ENCODE peak calls at places on chromosomes 4 and X, in ten cellular contexts. One of them, this sample, is unnamed.

GRCh38 chr4:131540256-131540655 is 1608.8 kb upstream of the PCDH10 start:
- DNase-seq in H1: no peak
- DNase-seq in suprapubic skin: no peak
- DNase-seq in HL-60: no peak
- DNase-seq in vagina: no peak
- DNase-seq in upper lobe of left lung: no peak
- DNase-seq in prostate gland: no peak
- DNase-seq in HCT116: no peak
- DNase-seq in endothelial cell of umbilical vein: no peak
- DNase-seq in sigmoid colon: no peak
- DNase-seq in this sample: no peak

GRCh38 chr4:186712690-186713089 is 11.0 kb downstream of the FAT1 start:
- DNase-seq in H1: no peak
- DNase-seq in suprapubic skin: no peak
- DNase-seq in HL-60: no peak
- DNase-seq in vagina: no peak
- DNase-seq in upper lobe of left lung: no peak
- DNase-seq in prostate gland: no peak
- DNase-seq in HCT116: no peak
- DNase-seq in endothelial cell of umbilical vein: no peak
- DNase-seq in sigmoid colon: no peak
- DNase-seq in this sample: no peak

GRCh38 chr4:85970535-85970934 is 389.3 kb downstream of the MAPK10 start:
- DNase-seq in H1: no peak
- DNase-seq in suprapubic skin: no peak
- DNase-seq in HL-60: no peak
- DNase-seq in vagina: no peak
- DNase-seq in upper lobe of left lung: no peak
- DNase-seq in prostate gland: no peak
- DNase-seq in HCT116: no peak
- DNase-seq in endothelial cell of umbilical vein: no peak
- DNase-seq in sigmoid colon: no peak
- DNase-seq in this sample: no peak

GRCh38 chr4:186726440-186727148 is 2.9 kb upstream of the FAT1 start:
- DNase-seq in H1: peak
- DNase-seq in suprapubic skin: no peak
- DNase-seq in HL-60: no peak
- DNase-seq in vagina: no peak
- DNase-seq in upper lobe of left lung: peak
- DNase-seq in prostate gland: peak
- DNase-seq in HCT116: peak
- DNase-seq in endothelial cell of umbilical vein: peak
- DNase-seq in sigmoid colon: peak
- DNase-seq in this sample: peak

GRCh38 chr4:68576272-68577100 is at the start of gene UGT2B17:
- DNase-seq in H1: no peak
- DNase-seq in suprapubic skin: no peak
- DNase-seq in HL-60: no peak
- DNase-seq in vagina: no peak
- DNase-seq in upper lobe of left lung: no peak
- DNase-seq in prostate gland: no peak
- DNase-seq in HCT116: no peak
- DNase-seq in endothelial cell of umbilical vein: no peak
- DNase-seq in sigmoid colon: no peak
- DNase-seq in this sample: no peak

GRCh38 chr4:39383690-39384089 is 17.5 kb upstream of the RFC1 start:
- DNase-seq in H1: no peak
- DNase-seq in suprapubic skin: no peak
- DNase-seq in HL-60: no peak
- DNase-seq in vagina: no peak
- DNase-seq in upper lobe of left lung: no peak
- DNase-seq in prostate gland: no peak
- DNase-seq in HCT116: no peak
- DNase-seq in endothelial cell of umbilical vein: no peak
- DNase-seq in sigmoid colon: no peak
- DNase-seq in this sample: no peak

GRCh38 chrX:11755724-11756123 is 2.3 kb upstream of the MSL3 start:
- DNase-seq in H1: no peak
- DNase-seq in suprapubic skin: no peak
- DNase-seq in HL-60: no peak
- DNase-seq in vagina: no peak
- DNase-seq in upper lobe of left lung: no peak
- DNase-seq in prostate gland: no peak
- DNase-seq in HCT116: no peak
- DNase-seq in endothelial cell of umbilical vein: no peak
- DNase-seq in sigmoid colon: no peak
- DNase-seq in this sample: no peak

GRCh38 chrX:10884246-10884645 is 226.9 kb upstream of the HCCS start:
- DNase-seq in H1: no peak
- DNase-seq in suprapubic skin: no peak
- DNase-seq in HL-60: no peak
- DNase-seq in vagina: no peak
- DNase-seq in upper lobe of left lung: no peak
- DNase-seq in prostate gland: no peak
- DNase-seq in HCT116: no peak
- DNase-seq in endothelial cell of umbilical vein: no peak
- DNase-seq in sigmoid colon: no peak
- DNase-seq in this sample: no peak

GRCh38 chr4:158782539-158783360 is 13.9 kb downstream of the FNIP2 start:
- DNase-seq in H1: no peak
- DNase-seq in suprapubic skin: no peak
- DNase-seq in HL-60: no peak
- DNase-seq in vagina: no peak
- DNase-seq in upper lobe of left lung: no peak
- DNase-seq in prostate gland: peak
- DNase-seq in HCT116: no peak
- DNase-seq in endothelial cell of umbilical vein: peak
- DNase-seq in sigmoid colon: no peak
- DNase-seq in this sample: no peak

GRCh38 chrX:137569470-137569891 is 3.6 kb downstream of the ZIC3 start:
- DNase-seq in H1: no peak
- DNase-seq in suprapubic skin: no peak
- DNase-seq in HL-60: no peak
- DNase-seq in vagina: no peak
- DNase-seq in upper lobe of left lung: no peak
- DNase-seq in prostate gland: no peak
- DNase-seq in HCT116: no peak
- DNase-seq in endothelial cell of umbilical vein: no peak
- DNase-seq in sigmoid colon: no peak
- DNase-seq in this sample: no peak

GRCh38 chr4:112379306-112379705 is 82.1 kb downstream of the ALPK1 start:
- DNase-seq in H1: peak
- DNase-seq in suprapubic skin: no peak
- DNase-seq in HL-60: no peak
- DNase-seq in vagina: no peak
- DNase-seq in upper lobe of left lung: no peak
- DNase-seq in prostate gland: no peak
- DNase-seq in HCT116: no peak
- DNase-seq in endothelial cell of umbilical vein: no peak
- DNase-seq in sigmoid colon: no peak
- DNase-seq in this sample: no peak

GRCh38 chrX:47560831-47561652 is at the start of gene ARAF:
- DNase-seq in H1: peak
- DNase-seq in suprapubic skin: peak
- DNase-seq in HL-60: peak
- DNase-seq in vagina: peak
- DNase-seq in upper lobe of left lung: peak
- DNase-seq in prostate gland: peak
- DNase-seq in HCT116: peak
- DNase-seq in endothelial cell of umbilical vein: peak
- DNase-seq in sigmoid colon: peak
- DNase-seq in this sample: peak
- TF ChIP-seq POLR2AphosphoS5 in H1: peak
- TF ChIP-seq POLR2AphosphoS5 in suprapubic skin: peak
- TF ChIP-seq POLR2AphosphoS5 in HL-60: peak
- TF ChIP-seq POLR2AphosphoS5 in vagina: peak
- TF ChIP-seq POLR2AphosphoS5 in upper lobe of left lung: peak
- TF ChIP-seq POLR2AphosphoS5 in prostate gland: peak
- TF ChIP-seq POLR2AphosphoS5 in HCT116: peak
- TF ChIP-seq POLR2AphosphoS5 in endothelial cell of umbilical vein: peak
- TF ChIP-seq POLR2AphosphoS5 in sigmoid colon: no peak
- TF ChIP-seq POLR2AphosphoS5 in this sample: peak

DNA sequence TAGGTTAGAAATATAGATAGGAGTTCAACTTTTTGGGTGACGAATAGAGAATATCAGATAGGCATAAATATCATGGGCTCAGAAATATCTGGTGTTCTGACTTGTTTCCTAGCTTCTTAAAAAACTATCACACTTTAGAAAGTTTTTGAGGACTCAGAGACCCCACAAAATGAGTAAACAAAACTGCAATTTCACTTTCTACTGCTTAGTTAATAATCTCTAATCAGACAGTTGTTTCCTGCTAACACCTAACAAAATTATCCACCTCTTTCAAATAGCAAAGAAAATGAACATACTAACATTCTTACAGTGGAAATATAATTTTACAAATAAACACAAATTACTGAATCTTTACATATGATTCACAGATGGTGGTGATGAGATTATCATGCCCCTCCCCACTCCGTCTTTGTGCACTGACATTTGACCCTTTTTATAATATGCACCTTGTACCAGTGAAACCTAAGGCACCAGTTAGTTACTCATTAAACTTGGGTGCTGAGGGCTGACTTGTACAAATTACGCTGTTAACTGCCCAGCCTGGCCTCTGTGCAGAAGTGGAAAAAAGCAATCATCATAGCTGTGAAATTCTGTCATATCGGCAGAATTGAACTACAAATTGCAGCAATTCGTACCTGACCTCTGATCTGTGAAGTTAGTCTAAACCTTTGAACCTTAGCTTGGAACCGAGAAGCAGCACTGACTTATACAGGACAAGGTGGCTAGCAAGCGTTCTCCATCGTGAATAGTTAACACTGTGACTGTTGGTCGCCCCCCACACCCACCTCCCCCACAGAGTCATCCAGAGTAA is 138.7 kb downstream of the CHRNA9 start:
- DNase-seq in H1: no peak
- DNase-seq in suprapubic skin: no peak
- DNase-seq in HL-60: no peak
- DNase-seq in vagina: no peak
- DNase-seq in upper lobe of left lung: no peak
- DNase-seq in prostate gland: no peak
- DNase-seq in HCT116: no peak
- DNase-seq in endothelial cell of umbilical vein: no peak
- DNase-seq in sigmoid colon: no peak
- DNase-seq in this sample: no peak
- TF ChIP-seq POLR2AphosphoS5 in H1: no peak
- TF ChIP-seq POLR2AphosphoS5 in suprapubic skin: no peak
- TF ChIP-seq POLR2AphosphoS5 in HL-60: no peak
- TF ChIP-seq POLR2AphosphoS5 in vagina: no peak
- TF ChIP-seq POLR2AphosphoS5 in upper lobe of left lung: no peak
- TF ChIP-seq POLR2AphosphoS5 in prostate gland: no peak
- TF ChIP-seq POLR2AphosphoS5 in HCT116: no peak
- TF ChIP-seq POLR2AphosphoS5 in endothelial cell of umbilical vein: no peak
- TF ChIP-seq POLR2AphosphoS5 in sigmoid colon: no peak
- TF ChIP-seq POLR2AphosphoS5 in this sample: no peak

GRCh38 chr4:174189392-174190029 is 94.0 kb downstream of the FBXO8 start:
- DNase-seq in H1: no peak
- DNase-seq in suprapubic skin: no peak
- DNase-seq in HL-60: no peak
- DNase-seq in vagina: no peak
- DNase-seq in upper lobe of left lung: no peak
- DNase-seq in prostate gland: no peak
- DNase-seq in HCT116: no peak
- DNase-seq in endothelial cell of umbilical vein: no peak
- DNase-seq in sigmoid colon: no peak
- DNase-seq in this sample: no peak

GRCh38 chr4:174192943-174193342 is 90.5 kb downstream of the FBXO8 start:
- DNase-seq in H1: no peak
- DNase-seq in suprapubic skin: no peak
- DNase-seq in HL-60: no peak
- DNase-seq in vagina: no peak
- DNase-seq in upper lobe of left lung: no peak
- DNase-seq in prostate gland: no peak
- DNase-seq in HCT116: no peak
- DNase-seq in endothelial cell of umbilical vein: no peak
- DNase-seq in sigmoid colon: no peak
- DNase-seq in this sample: no peak

GRCh38 chr4:174198396-174199179 is 84.9 kb downstream of the FBXO8 start:
- DNase-seq in H1: no peak
- DNase-seq in suprapubic skin: no peak
- DNase-seq in HL-60: no peak
- DNase-seq in vagina: no peak
- DNase-seq in upper lobe of left lung: no peak
- DNase-seq in prostate gland: no peak
- DNase-seq in HCT116: no peak
- DNase-seq in endothelial cell of umbilical vein: peak
- DNase-seq in sigmoid colon: peak
- DNase-seq in this sample: no peak

GRCh38 chr4:174190832-174191500 is 92.5 kb downstream of the FBXO8 start:
- DNase-seq in H1: no peak
- DNase-seq in suprapubic skin: no peak
- DNase-seq in HL-60: no peak
- DNase-seq in vagina: no peak
- DNase-seq in upper lobe of left lung: no peak
- DNase-seq in prostate gland: no peak
- DNase-seq in HCT116: no peak
- DNase-seq in endothelial cell of umbilical vein: no peak
- DNase-seq in sigmoid colon: no peak
- DNase-seq in this sample: no peak

GRCh38 chr4:174193438-174194015 is 89.9 kb downstream of the FBXO8 start:
- DNase-seq in H1: no peak
- DNase-seq in suprapubic skin: no peak
- DNase-seq in HL-60: no peak
- DNase-seq in vagina: no peak
- DNase-seq in upper lobe of left lung: no peak
- DNase-seq in prostate gland: no peak
- DNase-seq in HCT116: no peak
- DNase-seq in endothelial cell of umbilical vein: no peak
- DNase-seq in sigmoid colon: no peak
- DNase-seq in this sample: no peak
- TF ChIP-seq POLR2AphosphoS5 in H1: no peak
- TF ChIP-seq POLR2AphosphoS5 in suprapubic skin: no peak
- TF ChIP-seq POLR2AphosphoS5 in HL-60: no peak
- TF ChIP-seq POLR2AphosphoS5 in vagina: no peak
- TF ChIP-seq POLR2AphosphoS5 in upper lobe of left lung: no peak
- TF ChIP-seq POLR2AphosphoS5 in prostate gland: no peak
- TF ChIP-seq POLR2AphosphoS5 in HCT116: no peak
- TF ChIP-seq POLR2AphosphoS5 in endothelial cell of umbilical vein: no peak
- TF ChIP-seq POLR2AphosphoS5 in sigmoid colon: no peak
- TF ChIP-seq POLR2AphosphoS5 in this sample: no peak

GRCh38 chr4:140038031-140038533 is 115.9 kb downstream of the MAML3 start:
- DNase-seq in H1: no peak
- DNase-seq in suprapubic skin: no peak
- DNase-seq in HL-60: no peak
- DNase-seq in vagina: no peak
- DNase-seq in upper lobe of left lung: no peak
- DNase-seq in prostate gland: no peak
- DNase-seq in HCT116: no peak
- DNase-seq in endothelial cell of umbilical vein: no peak
- DNase-seq in sigmoid colon: no peak
- DNase-seq in this sample: no peak

GRCh38 chr4:140042634-140043033 is 111.3 kb downstream of the MAML3 start:
- DNase-seq in H1: no peak
- DNase-seq in suprapubic skin: no peak
- DNase-seq in HL-60: peak
- DNase-seq in vagina: no peak
- DNase-seq in upper lobe of left lung: no peak
- DNase-seq in prostate gland: no peak
- DNase-seq in HCT116: no peak
- DNase-seq in endothelial cell of umbilical vein: no peak
- DNase-seq in sigmoid colon: no peak
- DNase-seq in this sample: no peak

GRCh38 chr4:140031706-140032105 is 122.3 kb downstream of the MAML3 start:
- DNase-seq in H1: no peak
- DNase-seq in suprapubic skin: no peak
- DNase-seq in HL-60: no peak
- DNase-seq in vagina: no peak
- DNase-seq in upper lobe of left lung: no peak
- DNase-seq in prostate gland: no peak
- DNase-seq in HCT116: no peak
- DNase-seq in endothelial cell of umbilical vein: no peak
- DNase-seq in sigmoid colon: no peak
- DNase-seq in this sample: no peak

GRCh38 chr4:140037353-140038030 is 116.5 kb downstream of the MAML3 start:
- DNase-seq in H1: no peak
- DNase-seq in suprapubic skin: no peak
- DNase-seq in HL-60: no peak
- DNase-seq in vagina: no peak
- DNase-seq in upper lobe of left lung: no peak
- DNase-seq in prostate gland: no peak
- DNase-seq in HCT116: no peak
- DNase-seq in endothelial cell of umbilical vein: peak
- DNase-seq in sigmoid colon: no peak
- DNase-seq in this sample: no peak
- TF ChIP-seq POLR2AphosphoS5 in H1: no peak
- TF ChIP-seq POLR2AphosphoS5 in suprapubic skin: no peak
- TF ChIP-seq POLR2AphosphoS5 in HL-60: no peak
- TF ChIP-seq POLR2AphosphoS5 in vagina: no peak
- TF ChIP-seq POLR2AphosphoS5 in upper lobe of left lung: no peak
- TF ChIP-seq POLR2AphosphoS5 in prostate gland: peak
- TF ChIP-seq POLR2AphosphoS5 in HCT116: no peak
- TF ChIP-seq POLR2AphosphoS5 in endothelial cell of umbilical vein: peak
- TF ChIP-seq POLR2AphosphoS5 in sigmoid colon: no peak
- TF ChIP-seq POLR2AphosphoS5 in this sample: no peak